ENCODE peak calls at places on chromosomes 16 and 17, in seven cellular contexts. One of them, this sample, is unnamed.

GRCh38 chr16:65658339-65659275 is 536.7 kb upstream of the CDH11 start:
- DNase-seq in fibroblast of pulmonary artery: peak; percentile 85
- DNase-seq in dermis microvascular lymphatic vessel endothelial cell: no peak
- DNase-seq in HT-29: peak; percentile 2
- DNase-seq in NCI-H1930: no peak
- DNase-seq in lower lobe of right lung: no peak
- DNase-seq in stimulated activated CD4-positive, alpha-beta T cell treated with anti-CD3 and anti-CD28 coated beads, Interleukin-4, amount 100 ng/mL, for 24 hours: no peak
- DNase-seq in this sample: no peak

GRCh38 chr17:79633154-79633553 is 22.3 kb upstream of the RBFOX3 start:
- DNase-seq in fibroblast of pulmonary artery: no peak
- DNase-seq in dermis microvascular lymphatic vessel endothelial cell: no peak
- DNase-seq in HT-29: no peak
- DNase-seq in NCI-H1930: no peak
- DNase-seq in lower lobe of right lung: peak; percentile 26
- DNase-seq in stimulated activated CD4-positive, alpha-beta T cell treated with anti-CD3 and anti-CD28 coated beads, Interleukin-4, amount 100 ng/mL, for 24 hours: no peak
- DNase-seq in this sample: no peak

GRCh38 chr17:40032322-40033320 is 17.4 kb downstream of the CSF3 start:
- DNase-seq in fibroblast of pulmonary artery: no peak
- DNase-seq in dermis microvascular lymphatic vessel endothelial cell: no peak
- DNase-seq in HT-29: peak; percentile 51
- DNase-seq in NCI-H1930: no peak
- DNase-seq in lower lobe of right lung: no peak
- DNase-seq in stimulated activated CD4-positive, alpha-beta T cell treated with anti-CD3 and anti-CD28 coated beads, Interleukin-4, amount 100 ng/mL, for 24 hours: no peak
- DNase-seq in this sample: no peak

GRCh38 chr17:740240-741055 is 8.1 kb downstream of the TLCD3A start:
- DNase-seq in fibroblast of pulmonary artery: no peak
- DNase-seq in dermis microvascular lymphatic vessel endothelial cell: no peak
- DNase-seq in HT-29: no peak
- DNase-seq in NCI-H1930: no peak
- DNase-seq in lower lobe of right lung: no peak
- DNase-seq in stimulated activated CD4-positive, alpha-beta T cell treated with anti-CD3 and anti-CD28 coated beads, Interleukin-4, amount 100 ng/mL, for 24 hours: peak; percentile 17
- DNase-seq in this sample: peak; percentile 93

GRCh38 chr16:71258371-71258770 is 27.8 kb upstream of the HYDIN start:
- DNase-seq in fibroblast of pulmonary artery: no peak
- DNase-seq in dermis microvascular lymphatic vessel endothelial cell: no peak
- DNase-seq in HT-29: no peak
- DNase-seq in NCI-H1930: no peak
- DNase-seq in lower lobe of right lung: no peak
- DNase-seq in stimulated activated CD4-positive, alpha-beta T cell treated with anti-CD3 and anti-CD28 coated beads, Interleukin-4, amount 100 ng/mL, for 24 hours: no peak
- DNase-seq in this sample: no peak

GRCh38 chr16:65908568-65908967 is 457.9 kb upstream of the CDH5 start:
- DNase-seq in fibroblast of pulmonary artery: no peak
- DNase-seq in dermis microvascular lymphatic vessel endothelial cell: no peak
- DNase-seq in HT-29: no peak
- DNase-seq in NCI-H1930: no peak
- DNase-seq in lower lobe of right lung: no peak
- DNase-seq in stimulated activated CD4-positive, alpha-beta T cell treated with anti-CD3 and anti-CD28 coated beads, Interleukin-4, amount 100 ng/mL, for 24 hours: no peak
- DNase-seq in this sample: no peak

GRCh38 chr17:31481783-31482081 is 90.3 kb downstream of the RAB11FIP4 start:
- DNase-seq in fibroblast of pulmonary artery: no peak
- DNase-seq in dermis microvascular lymphatic vessel endothelial cell: no peak
- DNase-seq in HT-29: no peak
- DNase-seq in NCI-H1930: no peak
- DNase-seq in lower lobe of right lung: no peak
- DNase-seq in stimulated activated CD4-positive, alpha-beta T cell treated with anti-CD3 and anti-CD28 coated beads, Interleukin-4, amount 100 ng/mL, for 24 hours: no peak
- DNase-seq in this sample: no peak

GRCh38 chr16:81263470-81264200 is 25.1 kb downstream of the BCO1 start:
- DNase-seq in fibroblast of pulmonary artery: peak; percentile 60
- DNase-seq in dermis microvascular lymphatic vessel endothelial cell: no peak
- DNase-seq in HT-29: peak; percentile 51
- DNase-seq in NCI-H1930: no peak
- DNase-seq in lower lobe of right lung: no peak
- DNase-seq in stimulated activated CD4-positive, alpha-beta T cell treated with anti-CD3 and anti-CD28 coated beads, Interleukin-4, amount 100 ng/mL, for 24 hours: no peak
- DNase-seq in this sample: no peak

GRCh38 chr17:17402558-17402957 is 74.2 kb upstream of the MED9 start:
- DNase-seq in fibroblast of pulmonary artery: no peak
- DNase-seq in dermis microvascular lymphatic vessel endothelial cell: no peak
- DNase-seq in HT-29: no peak
- DNase-seq in NCI-H1930: no peak
- DNase-seq in lower lobe of right lung: no peak
- DNase-seq in stimulated activated CD4-positive, alpha-beta T cell treated with anti-CD3 and anti-CD28 coated beads, Interleukin-4, amount 100 ng/mL, for 24 hours: no peak
- DNase-seq in this sample: no peak

GRCh38 chr17:8673621-8674020 is 43.1 kb upstream of the MYH10 start:
- DNase-seq in fibroblast of pulmonary artery: peak; percentile 94
- DNase-seq in dermis microvascular lymphatic vessel endothelial cell: no peak
- DNase-seq in HT-29: no peak
- DNase-seq in NCI-H1930: no peak
- DNase-seq in lower lobe of right lung: no peak
- DNase-seq in stimulated activated CD4-positive, alpha-beta T cell treated with anti-CD3 and anti-CD28 coated beads, Interleukin-4, amount 100 ng/mL, for 24 hours: no peak
- DNase-seq in this sample: no peak

GRCh38 chr16:85176541-85177447 is 64.5 kb upstream of the CIBAR2 start:
- DNase-seq in fibroblast of pulmonary artery: no peak
- DNase-seq in dermis microvascular lymphatic vessel endothelial cell: peak; percentile 75
- DNase-seq in HT-29: no peak
- DNase-seq in NCI-H1930: no peak
- DNase-seq in lower lobe of right lung: peak; percentile 35
- DNase-seq in stimulated activated CD4-positive, alpha-beta T cell treated with anti-CD3 and anti-CD28 coated beads, Interleukin-4, amount 100 ng/mL, for 24 hours: no peak
- DNase-seq in this sample: no peak

GRCh38 chr16:85165781-85166180 is 53.5 kb upstream of the CIBAR2 start:
- DNase-seq in fibroblast of pulmonary artery: no peak
- DNase-seq in dermis microvascular lymphatic vessel endothelial cell: no peak
- DNase-seq in HT-29: no peak
- DNase-seq in NCI-H1930: no peak
- DNase-seq in lower lobe of right lung: no peak
- DNase-seq in stimulated activated CD4-positive, alpha-beta T cell treated with anti-CD3 and anti-CD28 coated beads, Interleukin-4, amount 100 ng/mL, for 24 hours: no peak
- DNase-seq in this sample: no peak

GRCh38 chr17:8225813-8226535 is 15.6 kb upstream of the AURKB start:
- DNase-seq in fibroblast of pulmonary artery: peak; percentile 76
- DNase-seq in dermis microvascular lymphatic vessel endothelial cell: no peak
- DNase-seq in HT-29: peak; percentile 26
- DNase-seq in NCI-H1930: peak; percentile 79
- DNase-seq in lower lobe of right lung: peak; percentile 50
- DNase-seq in stimulated activated CD4-positive, alpha-beta T cell treated with anti-CD3 and anti-CD28 coated beads, Interleukin-4, amount 100 ng/mL, for 24 hours: peak; percentile 81
- DNase-seq in this sample: no peak

GRCh38 chr16:10983175-10983558 is 38.8 kb downstream of the CLEC16A start:
- DNase-seq in fibroblast of pulmonary artery: no peak
- DNase-seq in dermis microvascular lymphatic vessel endothelial cell: no peak
- DNase-seq in HT-29: peak; percentile 9
- DNase-seq in NCI-H1930: no peak
- DNase-seq in lower lobe of right lung: no peak
- DNase-seq in stimulated activated CD4-positive, alpha-beta T cell treated with anti-CD3 and anti-CD28 coated beads, Interleukin-4, amount 100 ng/mL, for 24 hours: no peak
- DNase-seq in this sample: peak; percentile 29

GRCh38 chr16:11152205-11152604 is 103.8 kb downstream of the SOCS1 start:
- DNase-seq in fibroblast of pulmonary artery: no peak
- DNase-seq in dermis microvascular lymphatic vessel endothelial cell: no peak
- DNase-seq in HT-29: no peak
- DNase-seq in NCI-H1930: no peak
- DNase-seq in lower lobe of right lung: no peak
- DNase-seq in stimulated activated CD4-positive, alpha-beta T cell treated with anti-CD3 and anti-CD28 coated beads, Interleukin-4, amount 100 ng/mL, for 24 hours: no peak
- DNase-seq in this sample: no peak

GRCh38 chr17:28898261-28898955 is 875 bp upstream of the FLOT2 start:
- DNase-seq in fibroblast of pulmonary artery: no peak
- DNase-seq in dermis microvascular lymphatic vessel endothelial cell: no peak
- DNase-seq in HT-29: no peak
- DNase-seq in NCI-H1930: no peak
- DNase-seq in lower lobe of right lung: no peak
- DNase-seq in stimulated activated CD4-positive, alpha-beta T cell treated with anti-CD3 and anti-CD28 coated beads, Interleukin-4, amount 100 ng/mL, for 24 hours: no peak
- DNase-seq in this sample: no peak

GRCh38 chr17:50440172-50440837 is 14.3 kb downstream of the ACSF2 start:
- DNase-seq in fibroblast of pulmonary artery: no peak
- DNase-seq in dermis microvascular lymphatic vessel endothelial cell: no peak
- DNase-seq in HT-29: peak; percentile 42
- DNase-seq in NCI-H1930: no peak
- DNase-seq in lower lobe of right lung: peak; percentile 69
- DNase-seq in stimulated activated CD4-positive, alpha-beta T cell treated with anti-CD3 and anti-CD28 coated beads, Interleukin-4, amount 100 ng/mL, for 24 hours: no peak
- DNase-seq in this sample: no peak

GRCh38 chr16:83245061-83245460 is 562.7 kb upstream of the HSBP1 start:
- DNase-seq in fibroblast of pulmonary artery: peak; percentile 38
- DNase-seq in dermis microvascular lymphatic vessel endothelial cell: no peak
- DNase-seq in HT-29: no peak
- DNase-seq in NCI-H1930: no peak
- DNase-seq in lower lobe of right lung: no peak
- DNase-seq in stimulated activated CD4-positive, alpha-beta T cell treated with anti-CD3 and anti-CD28 coated beads, Interleukin-4, amount 100 ng/mL, for 24 hours: no peak
- DNase-seq in this sample: no peak

GRCh38 chr17:7235693-7236665 is 1.7 kb upstream of the DVL2 start:
- DNase-seq in fibroblast of pulmonary artery: peak; percentile 47
- DNase-seq in dermis microvascular lymphatic vessel endothelial cell: no peak
- DNase-seq in HT-29: no peak
- DNase-seq in NCI-H1930: no peak
- DNase-seq in lower lobe of right lung: no peak
- DNase-seq in stimulated activated CD4-positive, alpha-beta T cell treated with anti-CD3 and anti-CD28 coated beads, Interleukin-4, amount 100 ng/mL, for 24 hours: no peak
- DNase-seq in this sample: no peak

GRCh38 chr17:42062673-42063072 is 12.3 kb upstream of the C17orf113 start:
- DNase-seq in fibroblast of pulmonary artery: no peak
- DNase-seq in dermis microvascular lymphatic vessel endothelial cell: no peak
- DNase-seq in HT-29: no peak
- DNase-seq in NCI-H1930: no peak
- DNase-seq in lower lobe of right lung: no peak
- DNase-seq in stimulated activated CD4-positive, alpha-beta T cell treated with anti-CD3 and anti-CD28 coated beads, Interleukin-4, amount 100 ng/mL, for 24 hours: no peak
- DNase-seq in this sample: no peak

GRCh38 chr16:56600398-56600999 is 7.9 kb upstream of the MT2A start:
- DNase-seq in fibroblast of pulmonary artery: peak; percentile 64
- DNase-seq in dermis microvascular lymphatic vessel endothelial cell: no peak
- DNase-seq in HT-29: peak; percentile 68
- DNase-seq in NCI-H1930: no peak
- DNase-seq in lower lobe of right lung: no peak
- DNase-seq in stimulated activated CD4-positive, alpha-beta T cell treated with anti-CD3 and anti-CD28 coated beads, Interleukin-4, amount 100 ng/mL, for 24 hours: peak; percentile 32
- DNase-seq in this sample: peak; percentile 58

This sample was measured in B cell.